ENCODE peak calls at places on chromosomes 13 and 19, in nine cellular contexts. P, N, I, L, Q, T, O, F and Y are unnamed samples.

GRCh38 chr19:42538841-42539709 is 10.8 kb upstream of the CEACAM1 start:
- DNase-seq in P (no peak), N (no peak), I (no peak), L (no peak), Q (no peak), T (no peak), O (no peak), F (no peak), Y (no peak)

GRCh38 chr13:105441406-105441805 is 1094.1 kb downstream of the EFNB2 start:
- DNase-seq in P (no peak), N (no peak), I (no peak), L (peak; percentile 40), Q (peak; percentile 76), T (no peak), O (no peak), F (no peak), Y (no peak)

GRCh38 chr19:2540646-2541454 is 64.9 kb downstream of the GADD45B start:
- DNase-seq in P (peak; percentile 99), N (peak; percentile 97), I (peak; percentile 87), L (peak; percentile 97), Q (peak; percentile 86), T (no peak), O (peak; percentile 97), F (peak; percentile 97), Y (peak; percentile 95)

GRCh38 chr13:85093808-85094207 is 705.4 kb downstream of the SLITRK6 start:
- DNase-seq in P (no peak), N (peak; percentile 22), I (no peak), L (peak; percentile 61), Q (peak; percentile 28), T (no peak), O (peak; percentile 16), F (no peak), Y (no peak)

GRCh38 chr13:50617134-50617721 is 226.3 kb downstream of the DLEU7 start:
- DNase-seq in P (no peak), N (peak; percentile 68), I (no peak), L (no peak), Q (peak; percentile 39), T (no peak), O (peak; percentile 61), F (no peak), Y (no peak)

GRCh38 chr19:15464394-15465385 is at the start of gene RASAL3:
- DNase-seq in P (peak; percentile 49), N (peak; percentile 87), I (no peak), L (no peak), Q (no peak), T (no peak), O (no peak), F (no peak), Y (no peak)

GRCh38 chr13:97948041-97948440 is 5.4 kb upstream of the IPO5 start:
- DNase-seq in P (no peak), N (peak; percentile 77), I (no peak), L (peak; percentile 83), Q (peak; percentile 67), T (no peak), O (no peak), F (no peak), Y (no peak)

GRCh38 chr19:46614114-46614701 is 10.7 kb downstream of the PTGIR start:
- DNase-seq in P (peak; percentile 90), N (peak; percentile 69), I (peak; percentile 87), L (peak; percentile 76), Q (peak; percentile 52), T (no peak), O (peak; percentile 66), F (peak; percentile 48), Y (no peak)

GRCh38 chr19:35790981-35791813 is 15.8 kb downstream of the ARHGAP33 start:
- DNase-seq in P (peak; percentile 41), N (no peak), I (no peak), L (no peak), Q (no peak), T (no peak), O (no peak), F (no peak), Y (no peak)

GRCh38 chr19:2627855-2628254 is 74.6 kb downstream of the GNG7 start:
- DNase-seq in P (no peak), N (no peak), I (no peak), L (peak; percentile 52), Q (peak; percentile 49), T (no peak), O (peak; percentile 29), F (no peak), Y (no peak)

GRCh38 chr13:67506407-67506806 is 276.3 kb upstream of the PCDH9 start:
- DNase-seq in P (no peak), N (no peak), I (no peak), L (no peak), Q (no peak), T (no peak), O (no peak), F (no peak), Y (no peak)

GRCh38 chr13:39108746-39109145 is 70.5 kb downstream of the NHLRC3 start:
- DNase-seq in P (no peak), N (no peak), I (no peak), L (no peak), Q (no peak), T (no peak), O (no peak), F (no peak), Y (no peak)

GRCh38 chr19:13127051-13127450 is 9.0 kb downstream of the NACC1 start:
- DNase-seq in P (no peak), N (peak; percentile 64), I (no peak), L (no peak), Q (no peak), T (no peak), O (no peak), F (no peak), Y (no peak)

GRCh38 chr19:10417598-10418280 is 2.6 kb upstream of the PDE4A start:
- DNase-seq in P (peak; percentile 86), N (no peak), I (no peak), L (peak; percentile 42), Q (no peak), T (no peak), O (no peak), F (no peak), Y (no peak)

GRCh38 chr19:33879818-33880575 is 83.3 kb downstream of the KCTD15 start:
- DNase-seq in P (no peak), N (no peak), I (peak; percentile 34), L (no peak), Q (no peak), T (no peak), O (no peak), F (no peak), Y (no peak)

GRCh38 chr13:25218011-25218410 is 45.9 kb upstream of the AMER2 start:
- DNase-seq in P (no peak), N (no peak), I (no peak), L (no peak), Q (no peak), T (no peak), O (no peak), F (no peak), Y (no peak)

GRCh38 chr13:55402867-55403266 is 1737.9 kb upstream of the PRR20A start:
- DNase-seq in P (no peak), N (no peak), I (no peak), L (no peak), Q (no peak), T (no peak), O (no peak), F (no peak), Y (no peak)

GRCh38 chr19:29834991-29835390 is 23.2 kb downstream of the CCNE1 start:
- DNase-seq in P (no peak), N (no peak), I (no peak), L (peak; percentile 41), Q (no peak), T (no peak), O (no peak), F (no peak), Y (no peak)

GRCh38 chr19:29833614-29834261 is 21.9 kb downstream of the CCNE1 start:
- DNase-seq in P (no peak), N (no peak), I (no peak), L (peak; percentile 30), Q (no peak), T (no peak), O (no peak), F (no peak), Y (no peak)

GRCh38 chr19:29831686-29832085 is 19.9 kb downstream of the CCNE1 start:
- DNase-seq in P (no peak), N (no peak), I (no peak), L (no peak), Q (no peak), T (no peak), O (no peak), F (no peak), Y (no peak)

GRCh38 chr19:29831041-29831548 is 19.3 kb downstream of the CCNE1 start:
- DNase-seq in P (no peak), N (peak; percentile 42), I (no peak), L (peak; percentile 88), Q (peak; percentile 75), T (no peak), O (no peak), F (no peak), Y (no peak)

GRCh38 chr19:29832801-29833200 is 21.0 kb downstream of the CCNE1 start:
- DNase-seq in P (no peak), N (no peak), I (no peak), L (no peak), Q (no peak), T (no peak), O (no peak), F (no peak), Y (no peak)
- H3K4me3 ChIP-seq in P (no peak overlapping the region), N (no peak overlapping the region), I (no peak overlapping the region), L (no peak overlapping the region), Q (no peak overlapping the region), T (no peak overlapping the region), O (no peak overlapping the region), F (no peak overlapping the region), Y (no peak overlapping the region)

GRCh38 chr19:56566904-56567273 is 379 bp upstream of the ZNF470 start:
- DNase-seq in P (peak; percentile 46), N (peak; percentile 8), I (peak; percentile 54), L (peak; percentile 46), Q (peak; percentile 11), T (no peak), O (peak; percentile 43), F (no peak), Y (no peak)

GRCh38 chr19:56567274-56568120 is at the start of gene ZNF470:
- DNase-seq in P (peak; percentile 97), N (peak; percentile 84), I (peak; percentile 94), L (peak; percentile 95), Q (peak; percentile 81), T (peak; percentile 82), O (peak; percentile 92), F (peak; percentile 69), Y (peak; percentile 70)

GRCh38 chr19:56562766-56563165 is 4.5 kb upstream of the ZNF470 start:
- DNase-seq in P (no peak), N (no peak), I (no peak), L (no peak), Q (no peak), T (no peak), O (no peak), F (no peak), Y (no peak)
- H3K4me3 ChIP-seq in P (no peak overlapping the region), N (no peak overlapping the region), I (no peak overlapping the region), L (no peak overlapping the region), Q (no peak overlapping the region), T (no peak overlapping the region), O (no peak overlapping the region), F (no peak overlapping the region), Y (no peak overlapping the region)

GRCh38 chr13:34161829-34162544 is 344.0 kb downstream of the RFC3 start:
- DNase-seq in P (no peak), N (no peak), I (no peak), L (peak; percentile 80), Q (peak; percentile 95), T (no peak), O (peak; percentile 42), F (no peak), Y (peak; percentile 43)
- H3K4me3 ChIP-seq in P (no peak overlapping the region), N (peak overlapping the region; percentile 2), I (no peak overlapping the region), L (no peak overlapping the region), Q (no peak overlapping the region), T (peak overlapping the region; percentile 34), O (no peak overlapping the region), F (no peak overlapping the region), Y (no peak overlapping the region)

GRCh38 chr13:44573790-44574465 is 2.2 kb downstream of the TSC22D1 start:
- DNase-seq in P (peak; percentile 70), N (peak; percentile 75), I (no peak), L (peak; percentile 64), Q (peak; percentile 46), T (no peak), O (peak; percentile 65), F (no peak), Y (no peak)
- H3K4me3 ChIP-seq in P (peak overlapping the region; percentile 71), N (peak overlapping the region; percentile 94), I (no peak overlapping the region), L (no peak overlapping the region), Q (no peak overlapping the region), T (peak overlapping the region; percentile 97), O (peak overlapping the region; percentile 87), F (no peak overlapping the region), Y (peak overlapping the region; percentile 83)